ENCODE peak calls at places on chromosomes 1 and 21, in seven cellular contexts. One of them, this sample, is unnamed.

GRCh38 chr1:246550402-246550801 is 15.7 kb downstream of the TFB2M start:
- DNase-seq in neural crest cell: no peak
- DNase-seq in CD8-positive, alpha-beta T cell: no peak
- DNase-seq in cardiac muscle cell: no peak
- DNase-seq in pancreas: no peak
- DNase-seq in MCF 10A: no peak
- DNase-seq in body of pancreas: no peak
- DNase-seq in this sample: no peak

GRCh38 chr1:156148236-156148635 is 5.1 kb upstream of the SEMA4A start:
- DNase-seq in neural crest cell: no peak
- DNase-seq in CD8-positive, alpha-beta T cell: no peak
- DNase-seq in cardiac muscle cell: no peak
- DNase-seq in pancreas: no peak
- DNase-seq in MCF 10A: no peak
- DNase-seq in body of pancreas: no peak
- DNase-seq in this sample: no peak

GRCh38 chr21:38506606-38507331 is 8.5 kb upstream of the ERG start:
- DNase-seq in neural crest cell: no peak
- DNase-seq in CD8-positive, alpha-beta T cell: no peak
- DNase-seq in cardiac muscle cell: no peak
- DNase-seq in pancreas: no peak
- DNase-seq in MCF 10A: no peak
- DNase-seq in body of pancreas: no peak
- DNase-seq in this sample: no peak

GRCh38 chr1:178283409-178283808 is 189.5 kb downstream of the RASAL2 start:
- DNase-seq in neural crest cell: no peak
- DNase-seq in CD8-positive, alpha-beta T cell: no peak
- DNase-seq in cardiac muscle cell: no peak
- DNase-seq in pancreas: no peak
- DNase-seq in MCF 10A: peak; percentile 93
- DNase-seq in body of pancreas: no peak
- DNase-seq in this sample: no peak

GRCh38 chr1:23581219-23581618 is 21.9 kb upstream of the ID3 start:
- DNase-seq in neural crest cell: peak; percentile 32
- DNase-seq in CD8-positive, alpha-beta T cell: no peak
- DNase-seq in cardiac muscle cell: no peak
- DNase-seq in pancreas: no peak
- DNase-seq in MCF 10A: no peak
- DNase-seq in body of pancreas: no peak
- DNase-seq in this sample: no peak

GRCh38 chr1:221783437-221783836 is 41.5 kb upstream of the DUSP10 start:
- DNase-seq in neural crest cell: no peak
- DNase-seq in CD8-positive, alpha-beta T cell: no peak
- DNase-seq in cardiac muscle cell: no peak
- DNase-seq in pancreas: no peak
- DNase-seq in MCF 10A: no peak
- DNase-seq in body of pancreas: no peak
- DNase-seq in this sample: no peak

GRCh38 chr1:14367444-14367843 is 231.0 kb upstream of the KAZN start:
- DNase-seq in neural crest cell: no peak
- DNase-seq in CD8-positive, alpha-beta T cell: no peak
- DNase-seq in cardiac muscle cell: no peak
- DNase-seq in pancreas: no peak
- DNase-seq in MCF 10A: no peak
- DNase-seq in body of pancreas: no peak
- DNase-seq in this sample: no peak

GRCh38 chr1:169161512-169162194 is 55.2 kb downstream of the ATP1B1 start:
- DNase-seq in neural crest cell: no peak
- DNase-seq in CD8-positive, alpha-beta T cell: no peak
- DNase-seq in cardiac muscle cell: no peak
- DNase-seq in pancreas: no peak
- DNase-seq in MCF 10A: peak; percentile 45
- DNase-seq in body of pancreas: no peak
- DNase-seq in this sample: no peak

GRCh38 chr1:240189386-240189989 is 97.8 kb downstream of the FMN2 start:
- DNase-seq in neural crest cell: peak; percentile 44
- DNase-seq in CD8-positive, alpha-beta T cell: peak; percentile 1
- DNase-seq in cardiac muscle cell: peak; percentile 64
- DNase-seq in pancreas: no peak
- DNase-seq in MCF 10A: peak; percentile 88
- DNase-seq in body of pancreas: peak; percentile 18
- DNase-seq in this sample: no peak

GRCh38 chr1:56963667-56964066 is 2.1 kb downstream of the C8B start:
- DNase-seq in neural crest cell: no peak
- DNase-seq in CD8-positive, alpha-beta T cell: no peak
- DNase-seq in cardiac muscle cell: no peak
- DNase-seq in pancreas: no peak
- DNase-seq in MCF 10A: peak; percentile 46
- DNase-seq in body of pancreas: no peak
- DNase-seq in this sample: no peak

GRCh38 chr1:20281801-20282200 is 8.9 kb upstream of the VWA5B1 start:
- DNase-seq in neural crest cell: no peak
- DNase-seq in CD8-positive, alpha-beta T cell: no peak
- DNase-seq in cardiac muscle cell: no peak
- DNase-seq in pancreas: no peak
- DNase-seq in MCF 10A: no peak
- DNase-seq in body of pancreas: no peak
- DNase-seq in this sample: no peak

GRCh38 chr21:41418393-41418792 is 7.6 kb upstream of the MX1 start:
- DNase-seq in neural crest cell: no peak
- DNase-seq in CD8-positive, alpha-beta T cell: no peak
- DNase-seq in cardiac muscle cell: no peak
- DNase-seq in pancreas: no peak
- DNase-seq in MCF 10A: no peak
- DNase-seq in body of pancreas: no peak
- DNase-seq in this sample: no peak

GRCh38 chr1:84037758-84038611 is 39.1 kb upstream of the TTLL7 start:
- DNase-seq in neural crest cell: no peak
- DNase-seq in CD8-positive, alpha-beta T cell: no peak
- DNase-seq in cardiac muscle cell: no peak
- DNase-seq in pancreas: no peak
- DNase-seq in MCF 10A: no peak
- DNase-seq in body of pancreas: no peak
- DNase-seq in this sample: no peak
- TF ChIP-seq CTCF in neural crest cell: no peak
- TF ChIP-seq CTCF in CD8-positive, alpha-beta T cell: no peak
- TF ChIP-seq CTCF in cardiac muscle cell: no peak
- TF ChIP-seq CTCF in pancreas: no peak
- TF ChIP-seq CTCF in MCF 10A: no peak
- TF ChIP-seq CTCF in body of pancreas: no peak
- TF ChIP-seq CTCF in this sample: no peak

DNA sequence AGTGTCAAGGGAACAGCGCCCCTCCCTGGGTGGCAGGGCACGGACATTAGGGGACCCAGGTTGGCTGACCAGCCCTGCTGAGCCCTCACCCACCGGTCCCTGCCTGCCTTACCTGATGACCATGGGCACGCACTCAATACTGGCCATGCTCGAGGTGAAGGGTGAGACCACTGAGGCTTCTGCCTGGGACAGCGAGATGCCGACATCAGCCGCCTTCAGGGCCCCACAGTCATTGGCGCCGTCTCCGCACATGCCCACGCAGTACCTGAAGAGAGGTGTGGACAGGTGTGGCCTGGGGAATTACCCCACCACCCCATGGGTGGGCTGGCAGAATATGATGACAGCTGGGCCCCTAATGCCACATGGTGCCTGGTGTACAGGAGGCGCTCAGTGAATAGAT is 7.8 kb upstream of the MFAP2 start:
- DNase-seq in neural crest cell: no peak
- DNase-seq in CD8-positive, alpha-beta T cell: no peak
- DNase-seq in cardiac muscle cell: no peak
- DNase-seq in pancreas: no peak
- DNase-seq in MCF 10A: no peak
- DNase-seq in body of pancreas: no peak
- DNase-seq in this sample: no peak
- TF ChIP-seq CTCF in neural crest cell: no peak
- TF ChIP-seq CTCF in CD8-positive, alpha-beta T cell: no peak
- TF ChIP-seq CTCF in cardiac muscle cell: no peak
- TF ChIP-seq CTCF in pancreas: no peak
- TF ChIP-seq CTCF in MCF 10A: no peak
- TF ChIP-seq CTCF in body of pancreas: no peak
- TF ChIP-seq CTCF in this sample: no peak

GRCh38 chr1:229839800-229840199 is 213.8 kb downstream of the URB2 start:
- DNase-seq in neural crest cell: no peak
- DNase-seq in CD8-positive, alpha-beta T cell: no peak
- DNase-seq in cardiac muscle cell: no peak
- DNase-seq in pancreas: no peak
- DNase-seq in MCF 10A: no peak
- DNase-seq in body of pancreas: no peak
- DNase-seq in this sample: no peak
- TF ChIP-seq CTCF in neural crest cell: no peak
- TF ChIP-seq CTCF in CD8-positive, alpha-beta T cell: no peak
- TF ChIP-seq CTCF in cardiac muscle cell: no peak
- TF ChIP-seq CTCF in pancreas: no peak
- TF ChIP-seq CTCF in MCF 10A: no peak
- TF ChIP-seq CTCF in body of pancreas: no peak
- TF ChIP-seq CTCF in this sample: no peak

GRCh38 chr1:54788462-54788861 is 12.7 kb downstream of the TTC22 start:
- DNase-seq in neural crest cell: no peak
- DNase-seq in CD8-positive, alpha-beta T cell: no peak
- DNase-seq in cardiac muscle cell: no peak
- DNase-seq in pancreas: no peak
- DNase-seq in MCF 10A: no peak
- DNase-seq in body of pancreas: no peak
- DNase-seq in this sample: no peak

GRCh38 chr1:54795100-54795665 is 5.9 kb downstream of the TTC22 start:
- DNase-seq in neural crest cell: no peak
- DNase-seq in CD8-positive, alpha-beta T cell: no peak
- DNase-seq in cardiac muscle cell: peak; percentile 13
- DNase-seq in pancreas: no peak
- DNase-seq in MCF 10A: no peak
- DNase-seq in body of pancreas: no peak
- DNase-seq in this sample: no peak

GRCh38 chr1:54792686-54793282 is 8.3 kb downstream of the TTC22 start:
- DNase-seq in neural crest cell: no peak
- DNase-seq in CD8-positive, alpha-beta T cell: no peak
- DNase-seq in cardiac muscle cell: no peak
- DNase-seq in pancreas: no peak
- DNase-seq in MCF 10A: no peak
- DNase-seq in body of pancreas: no peak
- DNase-seq in this sample: no peak

GRCh38 chr1:54794401-54795099 is 6.6 kb downstream of the TTC22 start:
- DNase-seq in neural crest cell: no peak
- DNase-seq in CD8-positive, alpha-beta T cell: no peak
- DNase-seq in cardiac muscle cell: no peak
- DNase-seq in pancreas: no peak
- DNase-seq in MCF 10A: no peak
- DNase-seq in body of pancreas: no peak
- DNase-seq in this sample: no peak

DNA sequence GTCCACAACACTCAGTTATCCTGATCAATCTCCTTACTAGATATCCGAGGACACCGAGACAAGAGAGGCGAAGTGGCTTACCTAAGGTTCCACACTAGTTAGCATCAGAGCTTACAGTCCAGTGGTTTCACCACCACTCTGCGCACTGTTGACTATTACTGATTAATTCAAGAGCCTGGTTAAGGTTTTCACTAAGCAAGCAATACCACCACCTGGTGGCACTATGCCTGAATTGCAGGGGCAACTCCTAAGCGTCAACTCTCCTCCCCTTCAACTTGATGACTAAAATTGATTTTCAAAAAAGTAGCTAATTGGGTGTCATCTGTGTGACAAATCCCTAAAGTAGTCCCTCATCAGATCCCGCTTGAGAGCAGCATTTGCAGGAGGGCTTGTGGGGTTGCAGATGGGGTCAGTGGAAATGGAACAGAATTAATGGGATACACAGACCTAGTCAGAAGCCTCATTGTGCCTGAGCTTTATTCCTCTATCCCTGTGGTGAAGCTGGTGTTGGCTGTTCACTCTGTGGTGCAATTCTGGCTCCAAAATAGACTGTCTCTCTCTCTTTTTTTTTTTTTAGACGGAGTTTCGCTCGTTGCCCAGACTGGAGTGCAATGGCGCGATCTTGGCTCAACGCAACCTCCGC is 9.1 kb downstream of the TTC22 start:
- DNase-seq in neural crest cell: peak; percentile 54
- DNase-seq in CD8-positive, alpha-beta T cell: no peak
- DNase-seq in cardiac muscle cell: peak; percentile 22
- DNase-seq in pancreas: no peak
- DNase-seq in MCF 10A: peak; percentile 55
- DNase-seq in body of pancreas: peak; percentile 47
- DNase-seq in this sample: no peak
- TF ChIP-seq CTCF in neural crest cell: peak; percentile 75
- TF ChIP-seq CTCF in CD8-positive, alpha-beta T cell: peak; percentile 39
- TF ChIP-seq CTCF in cardiac muscle cell: peak; percentile 74
- TF ChIP-seq CTCF in pancreas: peak; percentile 30
- TF ChIP-seq CTCF in MCF 10A: peak; percentile 64
- TF ChIP-seq CTCF in body of pancreas: peak; percentile 44
- TF ChIP-seq CTCF in this sample: peak; percentile 36

GRCh38 chr1:194698908-194699318 is 1512.5 kb upstream of the B3GALT2 start:
- DNase-seq in neural crest cell: no peak
- DNase-seq in CD8-positive, alpha-beta T cell: no peak
- DNase-seq in cardiac muscle cell: peak; percentile 22
- DNase-seq in pancreas: no peak
- DNase-seq in MCF 10A: no peak
- DNase-seq in body of pancreas: no peak
- DNase-seq in this sample: no peak
- TF ChIP-seq CTCF in neural crest cell: no peak
- TF ChIP-seq CTCF in CD8-positive, alpha-beta T cell: no peak
- TF ChIP-seq CTCF in cardiac muscle cell: no peak
- TF ChIP-seq CTCF in pancreas: no peak
- TF ChIP-seq CTCF in MCF 10A: no peak
- TF ChIP-seq CTCF in body of pancreas: no peak
- TF ChIP-seq CTCF in this sample: no peak

GRCh38 chr1:17653728-17654351 is 101.3 kb upstream of the ACTL8 start:
- DNase-seq in neural crest cell: peak; percentile 64
- DNase-seq in CD8-positive, alpha-beta T cell: no peak
- DNase-seq in cardiac muscle cell: peak; percentile 71
- DNase-seq in pancreas: no peak
- DNase-seq in MCF 10A: peak; percentile 56
- DNase-seq in body of pancreas: peak; percentile 45
- DNase-seq in this sample: no peak
- TF ChIP-seq CTCF in neural crest cell: peak; percentile 83
- TF ChIP-seq CTCF in CD8-positive, alpha-beta T cell: peak; percentile 34
- TF ChIP-seq CTCF in cardiac muscle cell: peak; percentile 91
- TF ChIP-seq CTCF in pancreas: peak; percentile 40
- TF ChIP-seq CTCF in MCF 10A: peak; percentile 72
- TF ChIP-seq CTCF in body of pancreas: peak; percentile 41
- TF ChIP-seq CTCF in this sample: peak; percentile 78

This sample was measured in AG09319.